ENCODE peak calls at places on chromosomes 7 and 10, in five cellular contexts. U is NCI-H1092, H is H4, Q is hippocampal formation, O is AG08396. N is an unnamed sample.

GRCh38 chr7:27516415-27516814 is 146.3 kb downstream of the HIBADH start:
- DNase-seq in U (no peak), H (no peak), Q (no peak), O (no peak), N (no peak)

GRCh38 chr10:61188691-61189090 is 244.7 kb upstream of the RHOBTB1 start:
- DNase-seq in Q (no peak), H (peak), O (no peak), U (no peak), N (no peak)

GRCh38 chr7:151658778-151659177 is 139.1 kb upstream of the RHEB start:
- DNase-seq in O (no peak), U (no peak), Q (no peak), H (no peak), N (no peak)

GRCh38 chr10:78964952-78965633 is 103.7 kb upstream of the ZMIZ1 start:
- DNase-seq in O (no peak), Q (peak), H (peak), U (peak), N (no peak)

GRCh38 chr7:106010331-106010730 is 47.3 kb downstream of the CDHR3 start:
- DNase-seq in U (no peak), H (no peak), O (no peak), Q (no peak), N (no peak)

GRCh38 chr7:19480383-19480782 is 228.5 kb downstream of the POLR1F start:
- DNase-seq in U (no peak), H (no peak), Q (no peak), O (no peak), N (no peak)

GRCh38 chr7:54864718-54865117 is 105.7 kb upstream of the SEC61G start:
- DNase-seq in O (no peak), U (no peak), Q (no peak), H (no peak), N (no peak)

GRCh38 chr10:52951819-52952218 is 179.2 kb upstream of the MBL2 start:
- DNase-seq in Q (no peak), O (peak), U (no peak), H (peak), N (no peak)

GRCh38 chr7:46990761-46991160 is 591.1 kb downstream of the TNS3 start:
- DNase-seq in Q (no peak), H (no peak), U (no peak), O (no peak), N (no peak)

GRCh38 chr10:27861781-27862180 is 116.2 kb upstream of the MKX start:
- DNase-seq in Q (no peak), H (no peak), O (no peak), U (no peak), N (no peak)

GRCh38 chr10:53314856-53315255 is 542.3 kb upstream of the MBL2 start:
- DNase-seq in Q (no peak), H (peak), U (no peak), O (peak), N (no peak)